ENCODE peak calls at places on chromosomes 16 and 17, in six cellular contexts. G is A549, S is fibroblast of lung, D is psoas muscle, F is nephron progenitor cell, N is PC-9. E is an unnamed sample.

GRCh38 chr17:13671771-13672170 is 70.0 kb upstream of the HS3ST3A1 start:
- DNase-seq in G (no peak), N (no peak), D (no peak), S (no peak), F (no peak), E (no peak)

GRCh38 chr17:45170976-45171337 is 9.3 kb downstream of the HEXIM2 start:
- DNase-seq in G (peak; percentile 76), F (no peak), N (peak; percentile 96), S (peak; percentile 86), D (peak; percentile 92), E (no peak)

GRCh38 chr17:35432176-35433074 is at the start of gene SLFN12:
- DNase-seq in F (no peak), D (peak; percentile 57), G (no peak), N (peak; percentile 83), S (peak; percentile 98), E (no peak)

GRCh38 chr17:45020354-45021138 is 30.9 kb downstream of the DCAKD start:
- DNase-seq in G (no peak), N (no peak), D (no peak), S (peak; percentile 58), F (peak; percentile 49), E (no peak)

GRCh38 chr17:40284085-40284713 is 3.5 kb upstream of the CDC6 start:
- DNase-seq in N (peak; percentile 97), S (peak; percentile 84), D (no peak), F (no peak), G (peak; percentile 25), E (no peak)

GRCh38 chr16:31664683-31665482 is 137.2 kb downstream of the AHSP start:
- DNase-seq in N (peak; percentile 45), S (no peak), G (no peak), F (no peak), D (no peak), E (no peak)

GRCh38 chr16:85963746-85964370 is 64.9 kb downstream of the IRF8 start:
- DNase-seq in D (peak; percentile 73), N (no peak), S (peak; percentile 6), G (no peak), F (no peak), E (no peak)

GRCh38 chr17:6510321-6511023 is 45.9 kb downstream of the PITPNM3 start:
- DNase-seq in F (no peak), G (no peak), S (no peak), D (no peak), N (no peak), E (no peak)

GRCh38 chr16:10971560-10971961 is 27.2 kb downstream of the CLEC16A start:
- DNase-seq in S (peak; percentile 97), N (peak; percentile 82), F (peak; percentile 52), D (no peak), G (peak; percentile 51), E (peak; percentile 19)

GRCh38 chr17:8740486-8740885 is 4.2 kb downstream of the CCDC42 start:
- DNase-seq in N (no peak), D (no peak), F (no peak), S (no peak), G (no peak), E (no peak)

GRCh38 chr16:54407596-54407995 is 121.0 kb upstream of the IRX3 start:
- DNase-seq in D (no peak), S (peak; percentile 50), N (no peak), F (no peak), G (no peak), E (no peak)

GRCh38 chr17:77690271-77691161 is 268.0 kb upstream of the TNRC6C start:
- DNase-seq in N (no peak), D (peak; percentile 65), G (no peak), S (no peak), F (peak; percentile 34), E (no peak)

GRCh38 chr17:3475155-3475808 is 515 bp upstream of the ASPA start:
- DNase-seq in N (no peak), D (peak; percentile 61), G (no peak), F (no peak), S (no peak), E (no peak)

GRCh38 chr17:28532063-28532960 is 20.1 kb downstream of the UNC119 start:
- DNase-seq in G (no peak), S (no peak), N (no peak), D (no peak), F (no peak), E (no peak)

GRCh38 chr17:77439382-77440013 is 298.7 kb downstream of the SEC14L1 start:
- DNase-seq in N (no peak), D (no peak), F (no peak), S (no peak), G (no peak), E (no peak)

GRCh38 chr16:4846503-4846900 is 586 bp downstream of the GLYR1 start:
- DNase-seq in D (peak; percentile 80), G (no peak), F (peak; percentile 72), S (peak; percentile 53), N (peak; percentile 44), E (peak; percentile 32)

GRCh38 chr16:54817432-54817831 is 113.2 kb upstream of the IRX5 start:
- DNase-seq in F (peak; percentile 8), S (no peak), N (peak; percentile 44), G (peak; percentile 5), D (no peak), E (no peak)

GRCh38 chr16:31202402-31203385 is at the start of gene PYCARD:
- DNase-seq in S (peak; percentile 28), N (no peak), G (no peak), D (peak; percentile 74), F (peak; percentile 63), E (peak; percentile 26)

GRCh38 chr16:19898166-19898565 is 13.5 kb upstream of the GPRC5B start:
- DNase-seq in G (no peak), N (no peak), F (no peak), S (no peak), D (no peak), E (no peak)

GRCh38 chr16:2765462-2766404 is 11.3 kb downstream of the ELOB start:
- DNase-seq in D (no peak), G (no peak), S (no peak), N (no peak), F (no peak), E (no peak)

GRCh38 chr17:42018339-42018738 is 1.1 kb upstream of the DNAJC7 start:
- DNase-seq in G (no peak), S (no peak), D (no peak), N (no peak), F (no peak), E (no peak)

GRCh38 chr16:71260995-71261394 is 28.2 kb downstream of the CMTR2 start:
- DNase-seq in F (no peak), N (no peak), G (no peak), D (no peak), S (no peak), E (no peak)

GRCh38 chr17:64572682-64573154 is 65.9 kb downstream of the CEP95 start:
- DNase-seq in D (no peak), S (peak; percentile 26), G (no peak), F (no peak), N (peak; percentile 48), E (no peak)

DNA sequence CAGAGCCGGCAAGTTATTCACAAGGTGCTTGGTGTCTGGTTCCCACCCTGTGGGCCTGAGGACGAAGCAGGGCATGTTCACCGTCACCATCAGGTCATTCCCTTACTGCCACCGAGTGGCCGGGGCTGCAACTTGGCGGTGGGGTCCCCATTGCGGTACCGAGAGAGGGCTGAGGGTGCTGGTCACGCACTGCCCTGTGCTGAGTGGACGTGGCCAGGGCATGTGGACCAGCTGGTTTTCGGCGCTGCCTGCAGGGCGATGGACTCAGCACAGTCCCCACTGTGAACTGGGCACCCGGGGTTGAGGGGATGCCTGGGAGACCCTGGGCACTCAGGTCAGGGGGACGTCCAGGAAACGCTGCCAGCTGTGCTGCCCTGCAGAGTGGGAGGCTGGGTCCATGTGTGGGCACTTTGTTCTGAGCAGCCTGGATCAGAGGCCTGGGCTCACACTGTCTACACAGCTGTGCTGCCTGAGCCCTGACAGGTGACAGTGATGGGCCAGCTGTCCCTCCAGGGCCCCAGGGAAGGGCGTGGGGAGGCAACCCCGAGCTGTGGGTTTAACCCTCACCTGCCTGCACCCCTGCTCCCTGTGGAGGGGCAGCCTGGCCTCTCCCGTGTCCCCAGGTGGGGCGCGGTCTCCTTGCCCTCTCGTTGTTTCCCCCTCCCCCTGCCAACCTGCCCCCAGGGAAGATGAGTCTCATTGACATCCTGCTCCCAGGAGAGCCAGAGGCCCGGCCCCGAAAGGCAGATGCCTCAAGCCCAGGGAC is 39.3 kb upstream of the GNG13 start:
- DNase-seq in N (no peak), S (no peak), G (no peak), F (no peak), D (peak; percentile 53), E (no peak)
- TF ChIP-seq CTCF in N (no peak), S (no peak), G (no peak), F (no peak), D (no peak), E (no peak)

GRCh38 chr17:31392002-31392855 is 754 bp downstream of the RAB11FIP4 start:
- DNase-seq in D (no peak), G (no peak), F (no peak), S (no peak), N (no peak), E (no peak)
- TF ChIP-seq CTCF in D (no peak), G (no peak), F (no peak), S (no peak), N (no peak), E (no peak)

GRCh38 chr17:51347851-51348584 is 87.7 kb downstream of the UTP18 start:
- DNase-seq in N (no peak), F (no peak), S (no peak), D (no peak), G (no peak), E (no peak)

GRCh38 chr17:51351890-51352289 is 91.5 kb downstream of the UTP18 start:
- DNase-seq in S (peak; percentile 23), G (no peak), F (no peak), N (no peak), D (no peak), E (no peak)

GRCh38 chr17:51353296-51353695 is 93.0 kb downstream of the UTP18 start:
- DNase-seq in S (no peak), D (no peak), N (no peak), G (no peak), F (no peak), E (no peak)

GRCh38 chr17:51352798-51353197 is 92.5 kb downstream of the UTP18 start:
- DNase-seq in S (no peak), G (no peak), D (no peak), F (no peak), N (no peak), E (no peak)

GRCh38 chr17:51351090-51351489 is 90.7 kb downstream of the UTP18 start:
- DNase-seq in F (no peak), N (no peak), S (no peak), D (no peak), G (no peak), E (no peak)
- TF ChIP-seq CTCF in F (no peak), N (no peak), S (no peak), D (no peak), G (no peak), E (no peak)

GRCh38 chr17:20009302-20010098 is at the start of gene SPECC1:
- DNase-seq in G (peak; percentile 48), F (peak; percentile 93), N (peak; percentile 66), D (peak; percentile 89), S (peak; percentile 41), E (peak; percentile 91)

GRCh38 chr17:20008242-20009051 is 712 bp upstream of the SPECC1 start:
- DNase-seq in S (no peak), N (no peak), G (peak; percentile 59), F (peak; percentile 56), D (peak; percentile 60), E (no peak)

GRCh38 chr17:20009052-20009301 is 182 bp upstream of the SPECC1 start:
- DNase-seq in F (no peak), D (no peak), S (no peak), G (peak; percentile 76), N (no peak), E (no peak)

GRCh38 chr17:20010886-20011402 is 1.8 kb downstream of the SPECC1 start:
- DNase-seq in S (no peak), F (no peak), D (no peak), G (no peak), N (no peak), E (no peak)

GRCh38 chr17:20010099-20010863 is 1.1 kb downstream of the SPECC1 start:
- DNase-seq in G (peak; percentile 65), D (no peak), N (peak; percentile 77), F (no peak), S (peak; percentile 75), E (no peak)
- TF ChIP-seq CTCF in G (peak; percentile 63), D (no peak), N (peak; percentile 55), F (no peak), S (peak; percentile 54), E (peak; percentile 41)